ENCODE peak calls at places on chromosomes 12 and 14, in four cellular contexts. D, W, U and E are unnamed samples.

GRCh38 chr12:53220857-53221202 is 11.2 kb downstream of the RARG start:
- DNase-seq in D (peak; percentile 73), W (peak; percentile 89), U (peak; percentile 95), E (peak; percentile 94)

GRCh38 chr12:131950182-131950913 is 606 bp downstream of the EP400 start:
- DNase-seq in D (peak; percentile 36), W (peak; percentile 28), U (peak; percentile 70), E (peak; percentile 37)

GRCh38 chr14:45249847-45250575 is 3.0 kb downstream of the MIS18BP1 start:
- DNase-seq in D (no peak), W (no peak), U (peak; percentile 74), E (peak; percentile 61)

GRCh38 chr14:80055912-80056801 is 155.1 kb downstream of the DIO2 start:
- DNase-seq in D (no peak), W (peak; percentile 27), U (no peak), E (peak; percentile 35)

GRCh38 chr12:45200497-45201043 is 15.3 kb upstream of the ANO6 start:
- DNase-seq in D (no peak), W (no peak), U (no peak), E (no peak)

GRCh38 chr12:95637471-95638155 is 86.3 kb upstream of the USP44 start:
- DNase-seq in D (no peak), W (no peak), U (no peak), E (no peak)

GRCh38 chr14:73227812-73228781 is 9.2 kb upstream of the PAPLN start:
- DNase-seq in D (no peak), W (no peak), U (peak; percentile 83), E (peak; percentile 62)

GRCh38 chr14:45810152-45810872 is 557.3 kb upstream of the MIS18BP1 start:
- DNase-seq in D (no peak), W (no peak), U (no peak), E (no peak)

GRCh38 chr12:43758728-43759563 is at the start of the genes IRAK4 and PUS7L:
- DNase-seq in D (peak; percentile 94), W (peak; percentile 97), U (peak; percentile 98), E (peak; percentile 98)

GRCh38 chr12:131093971-131094830 is 140.5 kb downstream of the ADGRD1 start:
- DNase-seq in D (no peak), W (no peak), U (peak; percentile 46), E (no peak)

DNA sequence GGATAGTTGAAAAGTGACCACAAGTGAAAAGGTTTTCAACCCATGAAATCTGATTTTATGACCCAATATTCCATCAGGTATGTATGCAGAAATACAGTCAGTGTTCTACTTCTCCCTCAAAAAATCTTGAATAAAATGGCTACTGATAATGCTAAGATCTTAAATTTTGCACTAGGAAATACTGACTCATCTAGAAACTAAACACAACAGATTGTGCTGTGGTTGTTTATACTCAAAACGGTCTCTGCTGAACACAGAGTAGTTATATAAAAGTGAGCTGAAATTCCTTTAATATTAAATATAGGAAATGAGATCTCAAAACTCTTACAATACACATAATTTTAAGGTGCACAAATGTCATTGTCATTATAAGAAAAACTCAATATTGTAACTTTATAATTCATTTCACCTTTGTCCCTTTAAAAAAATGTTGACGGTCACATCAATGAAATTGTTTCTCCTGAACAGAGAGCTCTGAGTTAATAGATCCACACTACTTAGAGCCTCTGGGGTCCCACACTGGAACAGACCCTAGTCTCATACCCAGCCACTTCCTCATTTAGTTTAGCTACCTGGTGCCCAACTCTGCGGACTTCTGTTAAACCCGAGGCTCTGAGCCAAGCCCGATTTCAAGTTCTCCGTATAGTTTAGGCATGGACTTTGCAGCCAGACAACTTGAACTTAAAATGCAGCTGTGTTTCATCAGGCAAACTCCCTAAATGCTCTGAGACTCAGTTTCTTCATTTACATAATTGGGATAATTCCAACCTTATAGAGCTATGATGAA is 9.3 kb downstream of the COCH start:
- DNase-seq in D (no peak), W (no peak), U (no peak), E (no peak)
- H3K27ac ChIP-seq in D (no peak overlapping the region), W (no peak overlapping the region), U (no peak overlapping the region), E (no peak overlapping the region)

DNA sequence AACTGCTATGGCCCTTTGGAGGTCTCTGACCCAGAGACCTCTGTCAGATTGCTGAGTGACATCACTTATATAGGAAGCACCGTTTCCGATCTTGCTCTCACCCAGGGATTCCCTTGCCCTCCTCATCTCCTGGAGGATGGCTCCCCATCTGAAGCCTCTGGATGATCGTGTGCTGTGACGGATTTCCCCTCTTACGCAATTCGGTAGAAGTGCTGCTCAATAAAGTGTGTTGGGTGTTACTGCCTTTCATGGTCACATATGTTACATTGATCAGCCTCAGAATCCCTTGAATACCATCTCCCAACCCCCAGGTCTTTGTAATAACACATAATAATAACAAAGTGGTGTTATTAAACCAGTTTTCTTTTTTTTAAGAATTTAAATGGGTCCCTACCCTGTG is 107.3 kb upstream of the CLEC14A start:
- DNase-seq in D (no peak), W (no peak), U (no peak), E (no peak)
- H3K4me1 ChIP-seq in D (no peaks in the 10 kb centered on the region), W (no peaks in the 10 kb centered on the region), U (no peaks in the 10 kb centered on the region), E (no peaks in the 10 kb centered on the region)

DNA sequence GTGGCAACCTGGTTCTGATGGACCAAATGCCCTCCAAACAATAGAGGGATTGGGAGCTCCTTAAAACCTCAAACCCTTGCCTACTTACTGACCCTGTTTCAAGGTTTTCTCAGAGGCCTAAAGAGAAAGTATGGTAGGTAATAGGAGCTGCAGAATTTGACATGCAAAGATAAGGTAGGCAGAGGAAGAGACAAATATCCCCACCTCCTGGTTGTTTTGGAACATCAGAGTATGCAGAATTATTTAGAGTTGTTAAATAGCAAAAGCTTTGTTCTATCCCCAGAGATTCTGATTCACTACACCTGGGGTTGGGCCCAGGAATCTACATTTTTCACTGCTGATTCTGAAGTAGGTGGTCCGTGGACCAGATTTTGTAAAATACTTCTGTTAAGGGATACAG is 421.2 kb downstream of the SOX5 start:
- DNase-seq in D (no peak), W (no peak), U (no peak), E (no peak)
- TF ChIP-seq CTCF in D (no peak), W (no peak), U (no peak), E (no peak)

DNA sequence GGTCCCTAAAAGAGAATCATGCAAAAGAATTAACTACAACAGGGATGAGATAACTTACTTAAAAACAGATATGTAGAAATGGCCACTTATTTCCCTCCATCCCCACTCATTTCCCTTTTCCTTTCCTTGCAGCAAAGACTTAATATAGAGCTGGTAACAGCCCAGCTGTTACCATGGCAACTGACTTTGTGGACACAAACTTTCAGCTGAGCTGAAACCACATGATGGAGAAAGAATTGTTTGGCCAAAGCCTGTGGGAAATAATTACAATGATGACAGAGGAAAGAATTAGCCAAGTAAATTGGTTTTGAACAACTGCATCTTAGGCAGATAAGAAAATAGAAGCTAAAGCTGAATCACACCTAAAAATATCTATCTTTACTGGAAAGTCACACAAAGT is 364.9 kb downstream of the GALC start:
- DNase-seq in D (no peak), W (no peak), U (no peak), E (no peak)
- H3K27ac ChIP-seq in D (no peak overlapping the region), W (no peak overlapping the region), U (no peak overlapping the region), E (no peak overlapping the region)